ENCODE peak calls at places on chromosome 5, in four cellular contexts. One of them, this sample, is unnamed.

GRCh38 chr5:38291355-38291754 is 33.0 kb downstream of the EGFLAM start:
- DNase-seq in A549: no peak
- DNase-seq in ovary: no peak
- DNase-seq in cardiac fibroblast: no peak
- DNase-seq in this sample: no peak

GRCh38 chr5:7078901-7079300 is 317.0 kb upstream of the ADCY2 start:
- DNase-seq in cardiac fibroblast: no peak
- DNase-seq in A549: peak
- DNase-seq in ovary: no peak
- DNase-seq in this sample: no peak

GRCh38 chr5:75236322-75237316 is at the start of gene ANKRD31:
- DNase-seq in cardiac fibroblast: peak
- DNase-seq in ovary: peak
- DNase-seq in A549: peak
- DNase-seq in this sample: no peak

GRCh38 chr5:40834391-40834848 is 602 bp downstream of the RPL37 start:
- DNase-seq in ovary: no peak
- DNase-seq in cardiac fibroblast: peak
- DNase-seq in A549: peak
- DNase-seq in this sample: no peak

GRCh38 chr5:66553368-66553912 is 42.8 kb upstream of the MAST4 start:
- DNase-seq in ovary: no peak
- DNase-seq in cardiac fibroblast: no peak
- DNase-seq in A549: no peak
- DNase-seq in this sample: no peak

GRCh38 chr5:105146867-105147266 is 1584.3 kb upstream of the NUDT12 start:
- DNase-seq in ovary: no peak
- DNase-seq in A549: no peak
- DNase-seq in cardiac fibroblast: no peak
- DNase-seq in this sample: no peak

GRCh38 chr5:179269781-179270543 is 75.3 kb downstream of the ADAMTS2 start:
- DNase-seq in A549: no peak
- DNase-seq in ovary: peak
- DNase-seq in cardiac fibroblast: no peak
- DNase-seq in this sample: no peak

GRCh38 chr5:135271533-135272310 is 127.3 kb downstream of the MACROH2A1 start:
- DNase-seq in cardiac fibroblast: peak
- DNase-seq in A549: no peak
- DNase-seq in ovary: no peak
- DNase-seq in this sample: no peak

GRCh38 chr5:127351418-127351817 is 60.8 kb downstream of the MEGF10 start:
- DNase-seq in ovary: no peak
- DNase-seq in cardiac fibroblast: no peak
- DNase-seq in A549: no peak
- DNase-seq in this sample: no peak

GRCh38 chr5:137954131-137954879 is 65.0 kb downstream of the PKD2L2 start:
- DNase-seq in ovary: no peak
- DNase-seq in cardiac fibroblast: peak
- DNase-seq in A549: peak
- DNase-seq in this sample: peak

GRCh38 chr5:154168395-154168794 is 22.1 kb upstream of the GALNT10 start:
- DNase-seq in A549: no peak
- DNase-seq in ovary: no peak
- DNase-seq in cardiac fibroblast: no peak
- DNase-seq in this sample: no peak

GRCh38 chr5:106399381-106399780 is 1271.4 kb downstream of the EFNA5 start:
- DNase-seq in ovary: no peak
- DNase-seq in A549: peak
- DNase-seq in cardiac fibroblast: peak
- DNase-seq in this sample: peak

GRCh38 chr5:42887094-42887493 is 75.4 kb upstream of the SELENOP start:
- DNase-seq in A549: peak
- DNase-seq in ovary: no peak
- DNase-seq in cardiac fibroblast: no peak
- DNase-seq in this sample: no peak

GRCh38 chr5:1333986-1334385 is 10.9 kb downstream of the CLPTM1L start:
- DNase-seq in cardiac fibroblast: no peak
- DNase-seq in ovary: no peak
- DNase-seq in A549: no peak
- DNase-seq in this sample: no peak

GRCh38 chr5:581266-581665 is 30.9 kb upstream of the CEP72 start:
- DNase-seq in A549: no peak
- DNase-seq in cardiac fibroblast: no peak
- DNase-seq in ovary: no peak
- DNase-seq in this sample: no peak

GRCh38 chr5:120502531-120502930 is 38.4 kb downstream of the PRR16 start:
- DNase-seq in cardiac fibroblast: no peak
- DNase-seq in A549: no peak
- DNase-seq in ovary: no peak
- DNase-seq in this sample: no peak

GRCh38 chr5:154646841-154647759 is 108.1 kb upstream of the LARP1 start:
- DNase-seq in A549: no peak
- DNase-seq in cardiac fibroblast: peak
- DNase-seq in ovary: peak
- DNase-seq in this sample: peak

GRCh38 chr5:156367602-156368001 is 40.6 kb downstream of the SGCD start:
- DNase-seq in A549: no peak
- DNase-seq in ovary: no peak
- DNase-seq in cardiac fibroblast: peak
- DNase-seq in this sample: no peak

GRCh38 chr5:126676195-126676624 is 75.5 kb downstream of the PHAX start:
- DNase-seq in ovary: peak
- DNase-seq in cardiac fibroblast: peak
- DNase-seq in A549: peak
- DNase-seq in this sample: peak

GRCh38 chr5:10250804-10251276 is 760 bp downstream of the CCT5 start:
- DNase-seq in A549: no peak
- DNase-seq in cardiac fibroblast: peak
- DNase-seq in ovary: no peak
- DNase-seq in this sample: no peak

GRCh38 chr5:159837860-159838259 is 78.4 kb upstream of the ADRA1B start:
- DNase-seq in A549: no peak
- DNase-seq in ovary: no peak
- DNase-seq in cardiac fibroblast: no peak
- DNase-seq in this sample: no peak

GRCh38 chr5:124828731-124829130 is 82.3 kb upstream of the ZNF608 start:
- DNase-seq in ovary: no peak
- DNase-seq in cardiac fibroblast: no peak
- DNase-seq in A549: no peak
- DNase-seq in this sample: no peak

GRCh38 chr5:131224387-131225191 is 39.3 kb upstream of the CDC42SE2 start:
- DNase-seq in A549: no peak
- DNase-seq in ovary: no peak
- DNase-seq in cardiac fibroblast: no peak
- DNase-seq in this sample: no peak

GRCh38 chr5:126814721-126815404 is 37.9 kb downstream of the LMNB1 start:
- DNase-seq in A549: peak
- DNase-seq in cardiac fibroblast: peak
- DNase-seq in ovary: no peak
- DNase-seq in this sample: no peak

GRCh38 chr5:179316111-179316551 is 29.1 kb downstream of the ADAMTS2 start:
- DNase-seq in A549: no peak
- DNase-seq in cardiac fibroblast: no peak
- DNase-seq in ovary: no peak
- DNase-seq in this sample: no peak

GRCh38 chr5:172906436-172906835 is 52.8 kb upstream of the RPL26L1 start:
- DNase-seq in A549: no peak
- DNase-seq in cardiac fibroblast: peak
- DNase-seq in ovary: no peak
- DNase-seq in this sample: no peak

GRCh38 chr5:139104577-139105271 is 93.4 kb downstream of the SIL1 start:
- DNase-seq in cardiac fibroblast: peak
- DNase-seq in A549: no peak
- DNase-seq in ovary: peak
- DNase-seq in this sample: no peak

GRCh38 chr5:139105621-139106071 is 92.5 kb downstream of the SIL1 start:
- DNase-seq in ovary: no peak
- DNase-seq in cardiac fibroblast: no peak
- DNase-seq in A549: no peak
- DNase-seq in this sample: no peak

GRCh38 chr5:139103762-139104161 is 94.4 kb downstream of the SIL1 start:
- DNase-seq in ovary: no peak
- DNase-seq in A549: no peak
- DNase-seq in cardiac fibroblast: no peak
- DNase-seq in this sample: no peak

GRCh38 chr5:139110526-139111168 is 87.5 kb downstream of the SIL1 start:
- DNase-seq in cardiac fibroblast: no peak
- DNase-seq in ovary: no peak
- DNase-seq in A549: no peak
- DNase-seq in this sample: no peak

DNA sequence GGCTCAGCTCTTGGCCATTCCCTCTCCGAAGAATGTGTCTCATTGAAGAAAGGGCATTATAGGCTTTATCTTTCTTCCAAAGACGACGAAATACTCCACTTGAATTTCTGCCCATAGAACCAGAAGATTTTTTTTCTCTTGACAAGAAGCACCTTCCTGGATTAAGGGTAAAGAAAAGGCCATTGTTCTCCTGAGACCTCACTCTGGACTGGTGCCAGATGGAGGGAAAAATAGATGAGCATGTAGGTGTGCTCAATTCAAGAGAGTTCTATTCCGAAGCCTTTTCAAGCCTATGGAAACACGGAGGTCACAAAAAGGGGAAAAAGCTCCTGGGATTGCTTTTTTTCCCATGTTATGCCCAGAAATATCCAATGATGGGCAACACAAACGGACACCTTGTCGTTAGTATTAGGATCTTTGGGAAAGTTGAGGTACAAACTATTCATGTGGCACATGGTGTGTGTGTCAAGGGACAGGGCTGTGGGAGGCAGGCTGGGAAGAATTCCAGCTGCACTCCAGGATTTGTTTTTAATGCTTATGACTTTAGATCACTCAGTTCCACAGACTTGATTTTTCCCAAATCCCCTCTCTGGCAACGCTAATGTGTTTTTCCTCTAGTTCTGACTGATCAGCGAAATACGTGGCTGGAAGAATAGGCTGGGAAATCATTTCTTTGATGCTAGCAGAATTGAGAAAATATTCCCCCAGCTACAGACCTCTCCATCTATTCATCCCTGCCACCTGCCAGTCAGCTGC is 89.9 kb downstream of the SIL1 start:
- DNase-seq in A549: no peak
- DNase-seq in cardiac fibroblast: peak
- DNase-seq in ovary: no peak
- DNase-seq in this sample: no peak
- H3K4me3 ChIP-seq in A549: no peak
- H3K4me3 ChIP-seq in cardiac fibroblast: no peak
- H3K4me3 ChIP-seq in ovary: no peak
- H3K4me3 ChIP-seq in this sample: no peak

GRCh38 chr5:3075309-3075708 is 323.8 kb upstream of the IRX2 start:
- DNase-seq in A549: no peak
- DNase-seq in cardiac fibroblast: no peak
- DNase-seq in ovary: no peak
- DNase-seq in this sample: no peak
- TF ChIP-seq CTCF in A549: no peak
- TF ChIP-seq CTCF in cardiac fibroblast: no peak
- TF ChIP-seq CTCF in ovary: no peak
- TF ChIP-seq CTCF in this sample: no peak

DNA sequence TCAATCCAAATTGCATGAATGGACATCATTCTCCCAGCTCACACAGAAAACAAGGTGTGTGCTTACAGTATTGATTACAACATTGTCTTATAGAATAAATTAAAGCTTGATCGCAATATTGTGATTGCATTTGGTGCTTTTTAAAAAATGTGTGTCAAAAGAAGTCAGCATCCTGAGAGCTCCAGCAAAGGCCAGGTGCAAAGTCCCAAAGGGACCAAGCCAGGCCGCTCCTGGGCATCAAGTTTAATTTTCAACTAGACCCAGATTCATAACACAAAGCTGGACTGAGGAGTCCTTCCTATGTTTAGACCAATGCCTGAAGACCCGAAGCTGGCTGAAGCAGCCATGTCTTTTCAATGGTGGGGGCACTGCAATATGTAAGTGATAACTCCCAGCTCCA is 295.6 kb downstream of the IRX2 start:
- DNase-seq in A549: no peak
- DNase-seq in cardiac fibroblast: no peak
- DNase-seq in ovary: no peak
- DNase-seq in this sample: no peak
- H3K4me3 ChIP-seq in A549: no peak
- H3K4me3 ChIP-seq in cardiac fibroblast: no peak
- H3K4me3 ChIP-seq in ovary: no peak
- H3K4me3 ChIP-seq in this sample: no peak

GRCh38 chr5:116288524-116288923 is 203.7 kb downstream of the COMMD10 start:
- DNase-seq in A549: no peak
- DNase-seq in ovary: no peak
- DNase-seq in cardiac fibroblast: no peak
- DNase-seq in this sample: no peak

GRCh38 chr5:116291271-116291670 is 206.4 kb downstream of the COMMD10 start:
- DNase-seq in ovary: no peak
- DNase-seq in A549: no peak
- DNase-seq in cardiac fibroblast: no peak
- DNase-seq in this sample: no peak

DNA sequence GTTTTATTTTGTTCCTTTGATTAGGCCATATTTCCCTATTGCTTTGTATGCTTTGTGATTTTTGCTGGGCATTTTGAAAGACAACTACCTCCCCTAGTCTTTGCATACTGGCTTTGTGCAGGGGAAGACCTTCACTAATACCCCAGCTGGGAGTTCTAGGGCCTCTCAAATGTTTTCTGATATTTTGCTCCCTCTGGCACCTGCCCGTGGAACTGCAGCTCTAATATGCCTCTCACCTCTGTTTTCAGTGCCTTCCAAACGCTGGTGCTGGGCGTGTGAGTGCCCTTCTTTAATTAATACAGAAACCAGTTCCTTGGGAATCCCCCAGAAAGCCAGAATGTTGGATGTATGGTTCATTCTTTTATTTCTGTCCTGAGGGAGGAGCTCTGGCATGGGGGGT is 204.5 kb downstream of the COMMD10 start:
- DNase-seq in ovary: no peak
- DNase-seq in A549: no peak
- DNase-seq in cardiac fibroblast: no peak
- DNase-seq in this sample: no peak
- TF ChIP-seq CTCF in ovary: no peak
- TF ChIP-seq CTCF in A549: no peak
- TF ChIP-seq CTCF in cardiac fibroblast: peak
- TF ChIP-seq CTCF in this sample: peak

DNA sequence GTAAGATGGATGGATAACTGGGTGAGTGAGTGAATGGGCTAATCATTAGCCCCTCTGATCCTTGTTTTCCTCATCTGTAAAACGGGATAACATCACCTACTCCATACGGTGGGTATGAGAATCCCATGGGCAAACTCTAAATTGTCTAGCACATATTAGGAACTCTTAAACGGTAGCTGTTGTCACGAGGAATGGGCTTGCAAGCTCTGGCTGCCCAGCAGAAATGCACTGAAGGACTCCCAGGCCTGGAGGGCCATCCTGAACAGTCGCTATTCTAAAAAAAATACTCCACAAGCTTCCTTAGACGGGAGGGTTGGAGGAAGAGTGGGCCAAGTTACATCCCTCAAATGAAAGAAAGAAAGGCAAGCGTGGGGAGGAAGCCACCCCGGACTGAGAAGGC is 711 bp upstream of the POU4F3 start:
- DNase-seq in cardiac fibroblast: no peak
- DNase-seq in A549: no peak
- DNase-seq in ovary: no peak
- DNase-seq in this sample: no peak
- H3K4me3 ChIP-seq in cardiac fibroblast: no peak
- H3K4me3 ChIP-seq in A549: peak
- H3K4me3 ChIP-seq in ovary: no peak
- H3K4me3 ChIP-seq in this sample: no peak

This sample was measured in epithelial cell of proximal tubule.